ENCODE peak calls at places on chromosomes 11 and 22, in eight cellular contexts. U, C, S, Q, W, B, O and I are unnamed samples.

GRCh38 chr11:72352859-72353551 is 81.3 kb downstream of the CLPB start:
- DNase-seq in S (no peak), Q (no peak), W (peak), U (peak), C (no peak), O (no peak), B (no peak), I (no peak)

GRCh38 chr11:63999349-64000025 is 13.2 kb downstream of the OTUB1 start:
- DNase-seq in S (peak), W (peak), C (peak), Q (peak), U (peak), O (peak), B (no peak), I (peak)

GRCh38 chr11:35141538-35141937 is 2.6 kb downstream of the CD44 start:
- DNase-seq in U (no peak), W (no peak), C (peak), S (no peak), O (no peak), Q (no peak), B (no peak), I (no peak)

GRCh38 chr11:46127150-46127638 is 5.9 kb upstream of the PHF21A start:
- DNase-seq in Q (peak), O (no peak), U (peak), C (no peak), S (peak), B (no peak), W (peak), I (peak)

GRCh38 chr11:125180413-125181305 is 16.1 kb downstream of the PKNOX2 start:
- DNase-seq in C (no peak), B (no peak), O (no peak), W (no peak), S (no peak), U (no peak), Q (no peak), I (no peak)

GRCh38 chr11:32751381-32751780 is 43.1 kb downstream of the CCDC73 start:
- DNase-seq in W (no peak), O (no peak), B (no peak), Q (no peak), C (no peak), U (no peak), S (no peak), I (no peak)

GRCh38 chr11:109865558-109866186 is 227.5 kb upstream of the ZC3H12C start:
- DNase-seq in Q (no peak), C (peak), U (no peak), W (no peak), S (no peak), O (no peak), B (no peak), I (no peak)

GRCh38 chr11:58142781-58143180 is 17.5 kb upstream of the OR9I1 start:
- DNase-seq in Q (no peak), O (no peak), C (no peak), B (no peak), U (no peak), W (no peak), S (no peak), I (no peak)

GRCh38 chr11:122711831-122712378 is 56.4 kb downstream of the UBASH3B start:
- DNase-seq in S (no peak), Q (no peak), W (no peak), C (no peak), U (no peak), O (no peak), B (no peak), I (no peak)

GRCh38 chr22:19904174-19904856 is 37.3 kb upstream of the COMT start:
- DNase-seq in O (no peak), U (no peak), S (no peak), W (no peak), B (no peak), Q (no peak), C (no peak), I (no peak)

GRCh38 chr11:18490736-18491485 is 35.3 kb downstream of the LDHAL6A start:
- DNase-seq in O (no peak), W (no peak), S (no peak), C (no peak), Q (no peak), B (no peak), U (no peak), I (no peak)

GRCh38 chr11:69909561-69910518 is 90.6 kb upstream of the FGF3 start:
- DNase-seq in C (no peak), B (no peak), U (no peak), Q (no peak), W (peak), S (no peak), O (no peak), I (no peak)